ENCODE peak calls at places on chromosomes 11 and 22, in eight cellular contexts. W is body of pancreas, T is tibial nerve, I is spleen, C is upper lobe of right lung, A is suprapubic skin, F is RWPE2, M is tibial artery. K is an unnamed sample.
A peak's percentile ranks its signal among the peaks of the same experiment; 100 is the strongest.

GRCh38 chr22:35465109-35465701 is 65.3 kb downstream of the MCM5 start:
- DNase-seq in M (no peak), I (no peak), W (peak; percentile 24), T (no peak), A (no peak), F (no peak), C (no peak), K (peak; percentile 39)

GRCh38 chr11:12179521-12179920 is 69.1 kb downstream of the MICAL2 start:
- DNase-seq in F (no peak), T (no peak), W (peak; percentile 29), A (no peak), M (no peak), I (no peak), C (peak; percentile 12), K (no peak)

GRCh38 chr22:35072939-35073338 is 7.0 kb downstream of the ISX start:
- DNase-seq in F (no peak), W (no peak), I (no peak), T (no peak), A (no peak), C (no peak), M (no peak), K (no peak)

GRCh38 chr11:12868315-12869073 is 140.6 kb upstream of the RASSF10 start:
- DNase-seq in C (no peak), W (no peak), M (no peak), A (no peak), T (no peak), F (no peak), I (no peak), K (no peak)

GRCh38 chr11:34052036-34052607 is 591 bp downstream of the CAPRIN1 start:
- DNase-seq in W (peak; percentile 95), I (peak; percentile 98), M (peak; percentile 94), A (peak; percentile 93), C (peak; percentile 97), T (peak; percentile 78), F (peak; percentile 88), K (peak; percentile 98)

GRCh38 chr11:44625759-44626523 is 60.5 kb downstream of the CD82 start:
- DNase-seq in A (peak; percentile 60), F (no peak), W (no peak), T (no peak), I (peak; percentile 72), C (peak; percentile 55), M (peak; percentile 42), K (peak; percentile 34)

GRCh38 chr11:3989251-3989650 is 105.3 kb upstream of the RRM1 start:
- DNase-seq in T (no peak), M (no peak), I (no peak), W (peak; percentile 8), F (no peak), C (no peak), A (no peak), K (peak; percentile 61)

GRCh38 chr11:83727251-83727650 is 441.1 kb upstream of the CCDC90B start:
- DNase-seq in W (peak; percentile 63), M (no peak), A (no peak), I (no peak), C (no peak), T (no peak), F (no peak), K (no peak)

GRCh38 chr11:113593698-113594308 is 112.3 kb downstream of the TMPRSS5 start:
- DNase-seq in M (no peak), T (no peak), I (no peak), W (no peak), C (no peak), F (no peak), A (no peak), K (no peak)

GRCh38 chr22:32996702-32997101 is 61.5 kb downstream of the SYN3 start:
- DNase-seq in M (peak; percentile 86), A (peak; percentile 94), I (no peak), W (peak; percentile 13), F (peak; percentile 89), C (peak; percentile 91), T (peak; percentile 68), K (no peak)

GRCh38 chr22:38850941-38851849 is 7.4 kb upstream of the NPTXR start:
- DNase-seq in A (no peak), T (no peak), M (no peak), I (no peak), W (no peak), C (no peak), F (no peak), K (no peak)

GRCh38 chr22:40410272-40410671 is 39.9 kb downstream of the SGSM3 start:
- DNase-seq in C (peak; percentile 42), I (no peak), A (peak; percentile 75), M (no peak), T (no peak), F (no peak), W (no peak), K (peak; percentile 48)

GRCh38 chr11:61766353-61766841 is 14.0 kb downstream of the MYRF start:
- DNase-seq in C (no peak), W (no peak), F (no peak), I (no peak), A (no peak), T (no peak), M (no peak), K (no peak)

GRCh38 chr11:64729851-64730382 is 6.9 kb upstream of the NRXN2 start:
- DNase-seq in I (no peak), C (peak; percentile 73), M (no peak), T (no peak), W (peak; percentile 68), F (peak; percentile 36), A (no peak), K (peak; percentile 96)

GRCh38 chr11:22510741-22511140 is 114.9 kb downstream of the FANCF start:
- DNase-seq in F (no peak), M (no peak), C (no peak), A (no peak), I (no peak), T (no peak), W (no peak), K (no peak)

GRCh38 chr11:121889931-121890330 is 226.1 kb downstream of the BLID start:
- DNase-seq in W (no peak), M (no peak), I (no peak), A (no peak), F (no peak), T (no peak), C (no peak), K (no peak)

GRCh38 chr11:44484211-44484610 is 81.3 kb upstream of the CD82 start:
- DNase-seq in F (no peak), W (no peak), A (no peak), C (no peak), M (no peak), I (no peak), T (no peak), K (peak; percentile 74)

GRCh38 chr22:19057539-19057938 is 64.7 kb downstream of the DGCR2 start:
- DNase-seq in A (peak; percentile 54), I (peak; percentile 55), F (no peak), M (peak; percentile 32), W (no peak), T (no peak), C (peak; percentile 48), K (peak; percentile 9)

GRCh38 chr22:50299724-50300619 is 7.5 kb downstream of the PLXNB2 start:
- DNase-seq in C (no peak), I (no peak), F (no peak), M (no peak), T (no peak), W (no peak), A (no peak), K (peak; percentile 98)

GRCh38 chr22:50298266-50298637 is 9.2 kb downstream of the PLXNB2 start:
- DNase-seq in C (no peak), W (no peak), M (no peak), I (no peak), T (no peak), F (no peak), A (no peak), K (no peak)

GRCh38 chr22:50300620-50301257 is 6.7 kb downstream of the PLXNB2 start:
- DNase-seq in T (no peak), M (no peak), I (no peak), W (no peak), F (no peak), C (no peak), A (no peak), K (no peak)

GRCh38 chr22:50297510-50298265 is 9.8 kb downstream of the PLXNB2 start:
- DNase-seq in M (no peak), A (no peak), F (no peak), I (no peak), T (no peak), W (no peak), C (no peak), K (no peak)

DNA sequence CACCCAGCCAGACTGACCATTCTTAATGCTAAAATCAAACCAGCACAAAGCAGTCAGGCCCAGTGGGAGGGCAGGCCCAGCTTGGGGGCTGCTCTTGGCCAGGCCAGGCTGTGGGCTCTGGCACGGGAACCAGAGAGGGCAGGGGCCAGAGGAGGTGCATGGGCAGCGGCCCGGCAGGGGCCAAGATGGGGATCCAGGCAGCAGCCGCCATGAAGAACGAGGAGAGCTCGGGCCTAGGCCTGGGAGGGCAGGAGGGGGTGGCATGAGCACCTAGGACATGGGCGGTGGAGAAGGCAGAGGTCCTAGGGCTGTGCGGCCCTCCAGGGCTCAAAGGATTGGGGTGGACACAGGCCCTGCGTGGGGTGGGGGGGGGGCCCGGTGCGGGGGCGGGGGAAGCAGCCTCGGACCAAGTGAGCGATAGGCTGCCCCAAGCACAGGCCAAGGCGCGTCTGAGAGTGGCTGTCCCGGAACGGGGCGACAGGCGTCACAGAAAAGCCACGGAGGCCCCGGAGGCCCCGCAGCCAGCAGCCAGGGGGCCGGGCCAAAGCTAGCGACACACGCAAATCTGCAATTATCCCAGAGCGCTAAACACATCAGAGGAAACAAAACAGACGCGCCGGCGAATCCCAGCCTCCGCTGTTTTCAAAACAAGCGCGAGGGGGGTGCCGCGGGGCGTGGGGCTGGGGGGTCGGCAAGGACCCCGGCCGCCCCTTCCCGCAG is 8.3 kb downstream of the PLXNB2 start:
- DNase-seq in M (no peak), T (no peak), W (no peak), C (no peak), I (no peak), F (no peak), A (no peak), K (peak; percentile 86)
- H3K4me3 ChIP-seq in M (peak overlapping the region; percentile 47), T (peak overlapping the region; percentile 28), W (no peak overlapping the region), C (peak overlapping the region; percentile 44), I (peak overlapping the region; percentile 38), F (no peak overlapping the region), A (peak overlapping the region; percentile 53), K (peak overlapping the region; percentile 51)

GRCh38 chr11:77039491-77040400 is 5.5 kb downstream of the B3GNT6 start:
- DNase-seq in I (no peak), C (peak; percentile 70), W (peak; percentile 70), F (no peak), M (no peak), A (no peak), T (no peak), K (peak; percentile 89)
- H3K27me3 ChIP-seq in I (peaks cover 28% of the 10 kb centered on the region), C (peaks cover 31% of the 10 kb centered on the region), W (peaks cover 5% of the 10 kb centered on the region), F (peaks cover 19% of the 10 kb centered on the region), M (no peaks in the 10 kb centered on the region), A (peaks cover 54% of the 10 kb centered on the region), T (peaks cover 53% of the 10 kb centered on the region), K (peaks cover 31% of the 10 kb centered on the region)

DNA sequence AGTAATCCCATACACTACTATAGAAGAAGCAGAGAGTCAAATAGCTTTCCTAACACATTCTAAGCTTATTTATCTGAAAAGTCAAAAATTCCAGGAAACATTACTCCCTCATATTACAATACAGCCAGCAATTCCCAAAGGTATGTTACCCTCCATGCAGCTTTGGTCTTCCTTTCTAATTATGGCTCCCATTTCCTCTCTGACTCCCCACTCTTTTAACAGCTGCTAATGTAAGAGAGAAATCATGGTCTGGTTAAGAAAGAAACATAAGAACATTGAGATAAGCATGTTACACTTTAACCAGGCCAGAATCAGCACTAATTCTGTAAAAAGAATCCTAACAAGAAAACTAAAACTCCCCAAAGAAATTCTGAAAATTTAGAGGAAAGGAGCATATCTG is 6.8 kb downstream of the PPP2R1B start:
- DNase-seq in I (no peak), W (no peak), T (no peak), A (no peak), M (no peak), C (no peak), F (no peak), K (no peak)
- H3K36me3 ChIP-seq in I (peaks cover 60% of the 10 kb centered on the region), W (no peaks in the 10 kb centered on the region), T (peaks cover 89% of the 10 kb centered on the region), A (peaks cover 89% of the 10 kb centered on the region), M (peaks cover 52% of the 10 kb centered on the region), C (peaks cover 89% of the 10 kb centered on the region), F (peaks cover 85% of the 10 kb centered on the region), K (peaks cover 32% of the 10 kb centered on the region)

GRCh38 chr11:69648679-69649575 is 8.0 kb downstream of the CCND1 start:
- DNase-seq in W (no peak), A (no peak), F (no peak), C (peak; percentile 63), T (no peak), M (peak; percentile 64), I (peak; percentile 73), K (peak; percentile 36)
- H3K4me3 ChIP-seq in W (no peak overlapping the region), A (no peak overlapping the region), F (no peak overlapping the region), C (no peak overlapping the region), T (no peak overlapping the region), M (no peak overlapping the region), I (no peak overlapping the region), K (no peak overlapping the region)

K was measured in H7.